ENCODE peak calls at places on chromosome X, in ten cellular contexts. F is islet precursor cell; Z is EH; P is naive thymus-derived CD4-positive, alpha-beta T cell; X is AG08395; A is T-helper 2 cell; G is NCI-H1092; J is stimulated activated naive CD8-positive, alpha-beta T cell treated with anti-CD3 and anti-CD28 coated beads, Interleukin-15, Interleukin-2, amounts not matched to agents 100 U/mL and 50 U/mL, for 24 hours; S is C1 segment of cervical spinal cord; K is WTC11. C is an unnamed sample.

GRCh38 chrX:33543757-33544156 is 332.4 kb upstream of the DMD start:
- DNase-seq in F (peak; percentile 49), Z (no peak), P (no peak), X (no peak), A (no peak), G (no peak), J (no peak), S (no peak), K (no peak), C (no peak)

GRCh38 chrX:65667503-65668355 is at the start of gene MSN:
- DNase-seq in F (peak; percentile 81), Z (peak; percentile 77), P (peak; percentile 58), X (peak; percentile 65), A (peak; percentile 71), G (no peak), J (peak; percentile 83), S (peak; percentile 52), K (peak; percentile 58), C (peak; percentile 82)

GRCh38 chrX:48498374-48498809 is 10.4 kb upstream of the PORCN start:
- DNase-seq in F (no peak), Z (peak; percentile 82), P (no peak), X (peak; percentile 63), A (no peak), G (no peak), J (no peak), S (no peak), K (no peak), C (no peak)

GRCh38 chrX:109847257-109848187 is 114.5 kb upstream of the ACSL4 start:
- DNase-seq in F (peak; percentile 70), Z (peak; percentile 91), P (no peak), X (peak; percentile 67), A (no peak), G (no peak), J (no peak), S (no peak), K (no peak), C (no peak)

GRCh38 chrX:101287402-101287801 is 3.7 kb downstream of the TAF7L start:
- DNase-seq in F (no peak), Z (peak; percentile 52), P (peak; percentile 1), X (peak; percentile 47), A (no peak), G (peak; percentile 1), J (peak; percentile 3), S (no peak), K (no peak), C (no peak)

GRCh38 chrX:17414839-17415238 is 39.8 kb downstream of the NHS start:
- DNase-seq in F (no peak), Z (no peak), P (no peak), X (no peak), A (no peak), G (no peak), J (peak; percentile 2), S (no peak), K (peak; percentile 25), C (no peak)

GRCh38 chrX:3175659-3176438 is 134.6 kb downstream of the ARSF start:
- DNase-seq in F (peak; percentile 54), Z (peak; percentile 72), P (no peak), X (peak; percentile 48), A (no peak), G (no peak), J (no peak), S (no peak), K (no peak), C (no peak)

GRCh38 chrX:109360301-109360700 is 121.6 kb downstream of the GUCY2F start:
- DNase-seq in F (peak; percentile 74), Z (no peak), P (no peak), X (no peak), A (no peak), G (no peak), J (no peak), S (no peak), K (no peak), C (no peak)

GRCh38 chrX:10514891-10515290 is 105.5 kb downstream of the MID1 start:
- DNase-seq in F (no peak), Z (peak; percentile 49), P (no peak), X (peak; percentile 13), A (no peak), G (no peak), J (no peak), S (no peak), K (no peak), C (no peak)

GRCh38 chrX:11770320-11770719 is 12.3 kb downstream of the MSL3 start:
- DNase-seq in F (no peak), Z (peak; percentile 63), P (peak; percentile 56), X (peak; percentile 70), A (peak; percentile 45), G (no peak), J (no peak), S (peak; percentile 4), K (peak; percentile 17), C (peak; percentile 38)

GRCh38 chrX:26848511-26848910 is 614.6 kb downstream of the PPP4R3C start:
- DNase-seq in F (no peak), Z (no peak), P (no peak), X (no peak), A (no peak), G (no peak), J (no peak), S (no peak), K (no peak), C (no peak)

GRCh38 chrX:16822723-16823122 is 36.5 kb downstream of the TXLNG start:
- DNase-seq in F (no peak), Z (peak; percentile 65), P (no peak), X (peak; percentile 90), A (no peak), G (no peak), J (no peak), S (no peak), K (no peak), C (no peak)

GRCh38 chrX:97524340-97524739 is 640.6 kb downstream of the RPA4 start:
- DNase-seq in F (no peak), Z (no peak), P (no peak), X (no peak), A (no peak), G (no peak), J (no peak), S (no peak), K (no peak), C (no peak)

GRCh38 chrX:154097003-154097596 is 417 bp downstream of the MECP2 start:
- DNase-seq in F (peak; percentile 72), Z (peak; percentile 67), P (peak; percentile 61), X (peak; percentile 87), A (peak; percentile 69), G (peak; percentile 83), J (peak; percentile 78), S (peak; percentile 32), K (peak; percentile 68), C (peak; percentile 80)

GRCh38 chrX:63530654-63531053 is 179.5 kb upstream of the SPIN4 start:
- DNase-seq in F (no peak), Z (no peak), P (no peak), X (no peak), A (no peak), G (no peak), J (no peak), S (no peak), K (no peak), C (no peak)

GRCh38 chrX:22987452-22987851 is 12.3 kb upstream of the DDX53 start:
- DNase-seq in F (no peak), Z (no peak), P (no peak), X (no peak), A (no peak), G (no peak), J (no peak), S (no peak), K (no peak), C (no peak)

GRCh38 chrX:47384502-47384901 is 14.1 kb downstream of the ZNF157 start:
- DNase-seq in F (peak; percentile 69), Z (peak; percentile 56), P (peak; percentile 65), X (peak; percentile 43), A (peak; percentile 55), G (peak; percentile 63), J (peak; percentile 63), S (peak; percentile 41), K (peak; percentile 57), C (peak; percentile 65)

GRCh38 chrX:34716322-34716721 is 59.2 kb upstream of the TMEM47 start:
- DNase-seq in F (no peak), Z (no peak), P (no peak), X (no peak), A (no peak), G (no peak), J (no peak), S (no peak), K (no peak), C (no peak)

GRCh38 chrX:20350598-20350997 is 83.9 kb upstream of the RPS6KA3 start:
- DNase-seq in F (no peak), Z (no peak), P (no peak), X (no peak), A (no peak), G (no peak), J (no peak), S (no peak), K (no peak), C (no peak)

GRCh38 chrX:17822351-17822750 is 38.7 kb downstream of the RAI2 start:
- DNase-seq in F (no peak), Z (peak; percentile 4), P (no peak), X (peak; percentile 34), A (no peak), G (no peak), J (no peak), S (no peak), K (no peak), C (no peak)

GRCh38 chrX:115679460-115679859 is 118.5 kb downstream of the PLS3 start:
- DNase-seq in F (no peak), Z (peak; percentile 47), P (no peak), X (peak; percentile 22), A (no peak), G (peak; percentile 1), J (no peak), S (no peak), K (no peak), C (no peak)

GRCh38 chrX:45769919-45770582 is 569.4 kb upstream of the DIPK2B start:
- DNase-seq in F (peak; percentile 76), Z (peak; percentile 93), P (no peak), X (peak; percentile 79), A (no peak), G (no peak), J (peak; percentile 62), S (no peak), K (no peak), C (no peak)

GRCh38 chrX:154444001-154444754 is at the start of gene FAM50A:
- DNase-seq in F (peak; percentile 71), Z (peak; percentile 74), P (peak; percentile 38), X (peak; percentile 85), A (peak; percentile 67), G (peak; percentile 39), J (peak; percentile 81), S (peak; percentile 65), K (peak; percentile 37), C (peak; percentile 57)

GRCh38 chrX:137432609-137433008 is 133.3 kb upstream of the ZIC3 start:
- DNase-seq in F (no peak), Z (no peak), P (no peak), X (no peak), A (no peak), G (peak; percentile 15), J (no peak), S (no peak), K (peak; percentile 52), C (peak; percentile 7)

GRCh38 chrX:116490091-116490490 is 27.3 kb upstream of the CT83 start:
- DNase-seq in F (no peak), Z (no peak), P (no peak), X (peak; percentile 2), A (no peak), G (no peak), J (no peak), S (no peak), K (no peak), C (no peak)

GRCh38 chrX:8913665-8914409 is 112.7 kb upstream of the FAM9A start:
- DNase-seq in F (no peak), Z (peak; percentile 11), P (no peak), X (peak; percentile 72), A (no peak), G (no peak), J (no peak), S (no peak), K (no peak), C (no peak)

GRCh38 chrX:104351173-104351769 is 96.5 kb upstream of the ESX1 start:
- DNase-seq in F (no peak), Z (peak; percentile 83), P (no peak), X (peak; percentile 80), A (no peak), G (no peak), J (no peak), S (no peak), K (no peak), C (no peak)

GRCh38 chrX:141903400-141904155 is at the start of gene MAGEC1:
- DNase-seq in F (no peak), Z (no peak), P (no peak), X (no peak), A (no peak), G (peak; percentile 75), J (no peak), S (no peak), K (no peak), C (no peak)

C was measured in DND-41.